ENCODE peak calls at places on chromosomes 11 and 22, in nine cellular contexts. D is activated T-cell treated with anti-CD3 and anti-CD28 coated beads, Interleukin-2, amount 50 U/mL, for 24 hours; Z is cerebellar cortex; P is MV-4-11; F is Daoy; M is A172; Y is NCI-H1092 treated with DMSO at 0.1 percent for 48 hours; J is activated CD4-positive, alpha-beta T cell treated with anti-CD3 and anti-CD28 coated beads for 4 hours; Q is astrocyte of the spinal cord. B is an unnamed sample.

GRCh38 chr11:3225826-3226750 is 6.1 kb downstream of the MRGPRE start:
- DNase-seq in Z (no peak), P (peak; percentile 76), F (no peak), M (no peak), D (no peak), J (no peak), Y (no peak), Q (no peak), B (no peak)

GRCh38 chr22:45318558-45319318 is 9.0 kb downstream of the FAM118A start:
- DNase-seq in Y (no peak), D (peak; percentile 56), M (peak; percentile 32), Q (no peak), P (peak; percentile 39), J (peak; percentile 31), F (peak; percentile 60), Z (no peak), B (no peak)

GRCh38 chr22:24175160-24175808 is 6.0 kb upstream of the SUSD2 start:
- DNase-seq in J (peak; percentile 68), D (peak; percentile 73), P (peak; percentile 23), M (peak; percentile 45), F (peak; percentile 75), Z (peak; percentile 60), Q (peak; percentile 67), Y (peak; percentile 33), B (no peak)

GRCh38 chr22:38758276-38758945 is 2.6 kb upstream of the SUN2 start:
- DNase-seq in J (peak; percentile 80), M (no peak), Y (no peak), Q (no peak), P (no peak), F (no peak), Z (no peak), D (peak; percentile 77), B (no peak)

GRCh38 chr11:69339916-69340565 is 46.1 kb downstream of the MYEOV start:
- DNase-seq in Y (no peak), J (no peak), D (peak; percentile 34), Q (no peak), F (no peak), M (no peak), P (no peak), Z (no peak), B (no peak)

GRCh38 chr22:44901301-44901700 is 108.5 kb downstream of the PHF21B start:
- DNase-seq in D (no peak), Y (no peak), Z (no peak), F (no peak), P (no peak), Q (no peak), M (no peak), J (no peak), B (no peak)

GRCh38 chr11:13271060-13271693 is 6.4 kb upstream of the BMAL1 start:
- DNase-seq in Y (no peak), J (no peak), M (no peak), P (no peak), F (no peak), D (no peak), Z (no peak), Q (no peak), B (no peak)

GRCh38 chr11:123378096-123378495 is 52.0 kb upstream of the GRAMD1B start:
- DNase-seq in F (no peak), Z (no peak), M (no peak), D (no peak), Y (no peak), J (no peak), Q (no peak), P (no peak), B (no peak)

GRCh38 chr11:17012712-17013547 is 1.3 kb downstream of the PLEKHA7 start:
- DNase-seq in Y (no peak), P (peak; percentile 75), D (peak; percentile 31), Q (peak; percentile 85), Z (no peak), F (peak; percentile 90), M (peak; percentile 87), J (no peak), B (peak; percentile 57)

GRCh38 chr11:5666396-5666780 is 18.5 kb downstream of the TRIM5 start:
- DNase-seq in Q (peak; percentile 36), D (no peak), Y (no peak), P (no peak), J (no peak), F (no peak), M (no peak), Z (no peak), B (no peak)

GRCh38 chr11:16827139-16827538 is 88.7 kb downstream of the C11orf58 start:
- DNase-seq in D (no peak), Y (no peak), Q (no peak), J (no peak), F (no peak), M (no peak), Z (no peak), P (no peak), B (no peak)

GRCh38 chr22:50621948-50622722 is 5.8 kb downstream of the ARSA start:
- DNase-seq in Q (no peak), P (peak; percentile 47), Y (no peak), F (no peak), M (no peak), Z (peak; percentile 30), J (no peak), D (peak; percentile 56), B (no peak)

GRCh38 chr11:60872952-60873524 is 5.7 kb downstream of the ZP1 start:
- DNase-seq in Y (no peak), Z (peak; percentile 61), F (peak; percentile 94), Q (peak; percentile 93), J (no peak), M (peak; percentile 91), P (peak; percentile 52), D (no peak), B (peak; percentile 74)

GRCh38 chr11:1180171-1180570 is 22.4 kb downstream of the MUC5AC start:
- DNase-seq in F (no peak), Z (no peak), D (no peak), Q (no peak), P (no peak), M (no peak), Y (no peak), J (no peak), B (no peak)

GRCh38 chr11:12261551-12261950 is 115.8 kb upstream of the PARVA start:
- DNase-seq in Y (no peak), P (no peak), D (no peak), M (no peak), F (no peak), Q (no peak), J (no peak), Z (no peak), B (no peak)

GRCh38 chr22:43890901-43891331 is 897 bp downstream of the PNPLA5 start:
- DNase-seq in M (no peak), Z (no peak), D (no peak), F (no peak), J (no peak), Y (no peak), Q (no peak), P (no peak), B (no peak)

GRCh38 chr11:2209900-2210321 is 38.3 kb upstream of the TH start:
- DNase-seq in Q (no peak), F (no peak), D (peak; percentile 18), Y (no peak), P (no peak), Z (no peak), J (no peak), M (no peak), B (no peak)

GRCh38 chr11:61579398-61580291 is 1.2 kb downstream of the SYT7 start:
- DNase-seq in P (no peak), M (no peak), Y (no peak), D (peak; percentile 37), Q (no peak), F (no peak), Z (no peak), J (no peak), B (no peak)

GRCh38 chr11:34860034-34860433 is 56.1 kb downstream of the APIP start:
- DNase-seq in Q (no peak), D (no peak), F (no peak), M (no peak), Y (peak; percentile 5), J (no peak), Z (no peak), P (no peak), B (no peak)

GRCh38 chr22:35357883-35358621 is 22.8 kb upstream of the HMOX1 start:
- DNase-seq in M (peak; percentile 92), Z (no peak), Q (peak; percentile 15), D (no peak), F (peak; percentile 89), J (no peak), P (no peak), Y (no peak), B (no peak)

GRCh38 chr11:69352715-69353325 is 58.9 kb downstream of the MYEOV start:
- DNase-seq in D (peak; percentile 51), J (no peak), F (peak; percentile 92), Q (peak; percentile 90), Y (peak; percentile 33), Z (no peak), M (peak; percentile 91), P (peak; percentile 77), B (peak; percentile 94)

GRCh38 chr11:62540804-62541671 is 5.6 kb downstream of the AHNAK start:
- DNase-seq in P (peak; percentile 88), M (peak; percentile 49), Q (no peak), F (no peak), D (no peak), Y (no peak), Z (no peak), J (no peak), B (no peak)

GRCh38 chr11:6563121-6563619 is 40.2 kb downstream of the RRP8 start:
- DNase-seq in Y (no peak), Z (no peak), M (no peak), F (no peak), D (no peak), J (no peak), P (no peak), Q (no peak), B (no peak)

GRCh38 chr11:23236846-23237550 is 376.7 kb upstream of the CCDC179 start:
- DNase-seq in F (no peak), Y (no peak), Z (no peak), M (no peak), P (no peak), J (no peak), D (no peak), Q (no peak), B (no peak)

GRCh38 chr22:50545522-50546325 is at the start of gene KLHDC7B:
- DNase-seq in Z (no peak), J (no peak), F (no peak), P (no peak), Y (no peak), D (peak; percentile 58), M (no peak), Q (no peak), B (no peak)

GRCh38 chr22:24421428-24421931 is 5.9 kb upstream of the ADORA2A start:
- DNase-seq in D (no peak), Z (peak; percentile 38), P (no peak), F (peak; percentile 30), J (peak; percentile 58), Q (no peak), M (no peak), Y (peak; percentile 10), B (no peak)

GRCh38 chr11:73931039-73931645 is 19.7 kb upstream of the DNAJB13 start:
- DNase-seq in P (peak; percentile 32), F (peak; percentile 43), D (no peak), J (no peak), Z (peak; percentile 80), Y (peak; percentile 30), M (peak; percentile 85), Q (peak; percentile 82), B (peak; percentile 61)

GRCh38 chr22:49140921-49141680 is 686.6 kb downstream of the BRD1 start:
- DNase-seq in P (no peak), F (no peak), Q (no peak), M (no peak), Y (no peak), Z (peak; percentile 7), J (no peak), D (no peak), B (no peak)

GRCh38 chr11:46381836-46382643 is 571 bp downstream of the MDK start:
- DNase-seq in D (peak; percentile 55), M (no peak), Y (peak; percentile 50), P (no peak), Q (no peak), J (no peak), F (peak; percentile 56), Z (no peak), B (no peak)

GRCh38 chr11:68008381-68009337 is 1.5 kb upstream of the ALDH3B1 start:
- DNase-seq in M (no peak), Z (no peak), P (peak; percentile 59), D (no peak), J (no peak), F (no peak), Q (no peak), Y (no peak), B (no peak)

GRCh38 chr11:69854719-69855118 is 35.5 kb upstream of the FGF3 start:
- DNase-seq in Y (no peak), M (peak; percentile 92), P (no peak), Z (no peak), Q (no peak), D (no peak), J (no peak), F (peak; percentile 51), B (peak; percentile 30)

B was measured in non-pigmented ciliary epithelial cell.